ENCODE peak calls at places on chromosomes 5 and 9, in eight cellular contexts. C is activated T-cell treated with anti-CD3 and anti-CD28 coated beads for 1 hour; Y is C1 segment of cervical spinal cord; D is activated naive CD4-positive, alpha-beta T cell treated with anti-CD3 and anti-CD28 coated beads, Interleukin-2, amount 10 ng/mL, durations not matched to agents 7 days and 5 days; S is upper lobe of right lung; N is Peyer's patch; J is BJ; O is stimulated activated CD4-positive, alpha-beta T cell treated with anti-CD3 and anti-CD28 coated beads, Interleukin-2, amount 100 ng/mL, for 48 hours. T is an unnamed sample.
A peak's percentile ranks its signal among the peaks of the same experiment; 100 is the strongest.

GRCh38 chr5:81838307-81838906 is 87.5 kb upstream of the SSBP2 start:
- DNase-seq in S (no peak), O (no peak), N (peak; percentile 68), J (no peak), Y (no peak), D (peak; percentile 49), C (no peak), T (peak; percentile 59)

GRCh38 chr9:74527718-74528117 is 30.6 kb downstream of the RORB start:
- DNase-seq in Y (no peak), N (no peak), C (no peak), S (no peak), O (no peak), D (no peak), J (no peak), T (no peak)

GRCh38 chr5:126354012-126354856 is 69.0 kb upstream of the GRAMD2B start:
- DNase-seq in C (no peak), N (no peak), Y (no peak), D (no peak), S (no peak), J (peak; percentile 96), O (no peak), T (peak; percentile 80)

GRCh38 chr5:107127906-107128305 is 542.8 kb downstream of the EFNA5 start:
- DNase-seq in D (no peak), C (no peak), Y (no peak), S (no peak), N (no peak), O (no peak), J (no peak), T (no peak)

GRCh38 chr5:74673011-74673790 is 11.8 kb upstream of the HEXB start:
- DNase-seq in J (no peak), S (no peak), D (no peak), C (no peak), Y (peak; percentile 40), N (no peak), O (no peak), T (peak; percentile 81)

GRCh38 chr5:72452515-72453259 is 54.5 kb downstream of the ZNF366 start:
- DNase-seq in N (peak; percentile 69), Y (peak; percentile 10), O (no peak), D (no peak), S (no peak), C (no peak), J (peak; percentile 59), T (no peak)

GRCh38 chr5:76674330-76675066 is 41.4 kb upstream of the F2R start:
- DNase-seq in N (no peak), O (no peak), J (no peak), Y (no peak), S (no peak), C (no peak), D (no peak), T (no peak)

GRCh38 chr9:6272229-6272597 is 56.0 kb upstream of the TPD52L3 start:
- DNase-seq in J (peak; percentile 26), Y (no peak), C (no peak), S (no peak), O (no peak), N (no peak), D (no peak), T (no peak)

GRCh38 chr5:58778888-58779287 is 196.0 kb downstream of the RAB3C start:
- DNase-seq in N (no peak), D (no peak), O (no peak), C (no peak), J (no peak), S (no peak), Y (no peak), T (no peak)